ENCODE peak calls at places on chromosomes 3 and 15, in nine cellular contexts. N is fibroblast of lung, Z is A549, H is stomach, F is body of pancreas, G is psoas muscle, C is IMR-90, O is transverse colon, B is colonic mucosa. I is an unnamed sample.

GRCh38 chr3:71446734-71447133 is 136.8 kb downstream of the FOXP1 start:
- DNase-seq in N (no peak), Z (no peak), H (no peak), F (no peak), G (no peak), C (no peak), O (no peak), B (no peak), I (no peak)

GRCh38 chr3:129522953-129523352 is 5.5 kb upstream of the RHO start:
- DNase-seq in N (no peak), Z (no peak), H (no peak), F (no peak), G (no peak), C (no peak), O (no peak), B (no peak), I (no peak)

GRCh38 chr15:77702211-77702957 is 69.7 kb upstream of the LINGO1 start:
- DNase-seq in N (peak), Z (peak), H (no peak), F (peak), G (no peak), C (peak), O (peak), B (peak), I (peak)

GRCh38 chr3:138578961-138579574 is 15.0 kb downstream of the CEP70 start:
- DNase-seq in N (no peak), Z (no peak), H (no peak), F (no peak), G (no peak), C (no peak), O (no peak), B (no peak), I (no peak)

GRCh38 chr3:40642812-40643211 is 118.1 kb downstream of the ZNF621 start:
- DNase-seq in N (no peak), Z (no peak), H (no peak), F (no peak), G (no peak), C (no peak), O (no peak), B (no peak), I (no peak)

GRCh38 chr3:144142151-144142855 is 170.7 kb downstream of the DIPK2A start:
- DNase-seq in N (peak), Z (no peak), H (no peak), F (no peak), G (no peak), C (peak), O (no peak), B (no peak), I (no peak)

GRCh38 chr15:38325290-38325990 is 72.8 kb downstream of the SPRED1 start:
- DNase-seq in N (peak), Z (no peak), H (no peak), F (no peak), G (no peak), C (peak), O (no peak), B (no peak), I (no peak)

GRCh38 chr3:38421679-38422336 is 31.9 kb upstream of the ACVR2B start:
- DNase-seq in N (no peak), Z (no peak), H (no peak), F (no peak), G (no peak), C (no peak), O (no peak), B (no peak), I (no peak)

DNA sequence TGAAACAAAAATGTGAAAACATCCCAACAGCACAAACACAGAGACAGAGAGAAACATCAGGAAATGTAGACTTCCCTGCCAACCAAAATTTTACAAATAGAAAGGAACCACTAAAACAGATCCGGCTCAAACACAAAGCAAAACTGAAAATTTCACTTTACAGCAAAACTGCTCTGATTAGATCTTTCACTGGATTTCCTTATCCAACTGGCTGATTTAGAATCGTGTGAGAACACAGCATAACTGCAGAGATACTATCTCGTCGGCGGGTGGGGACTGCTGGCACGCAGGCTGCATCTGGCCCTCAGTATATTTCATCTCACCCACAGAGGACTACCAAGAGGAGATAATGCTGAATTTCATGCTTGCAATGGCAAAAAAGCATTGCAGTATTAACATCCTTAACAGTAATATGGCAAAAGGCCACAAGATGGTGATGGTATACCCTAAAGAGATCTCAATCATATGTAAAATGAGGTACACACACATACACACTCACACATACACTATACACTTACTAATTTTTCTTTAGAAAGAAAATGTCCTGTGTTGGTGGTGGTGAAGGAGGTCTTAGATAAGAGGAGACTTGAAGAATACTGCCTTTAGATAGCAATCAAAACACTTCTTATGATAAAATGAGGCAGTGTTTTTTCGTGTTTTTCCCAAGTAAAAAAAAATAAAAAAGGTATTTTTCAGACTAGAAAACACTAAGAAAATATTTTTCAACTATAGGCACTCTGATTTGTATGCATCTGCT is 10.6 kb upstream of the LEO1 start:
- DNase-seq in N (peak), Z (peak), H (no peak), F (peak), G (peak), C (peak), O (no peak), B (peak), I (peak)
- H3K27ac ChIP-seq in N (peak), Z (peak), H (peak), F (peak), G (peak), C (peak), O (peak), B (peak), I (peak)

GRCh38 chr3:8741581-8742355 is 8.2 kb downstream of the CAV3 start:
- DNase-seq in N (peak), Z (peak), H (no peak), F (no peak), G (peak), C (peak), O (no peak), B (no peak), I (no peak)
- H3K4me3 ChIP-seq in N (peak), Z (peak), H (no peak), F (no peak), G (peak), C (no peak), O (no peak), B (no peak), I (no peak)

GRCh38 chr3:192894676-192895075 is 23.0 kb downstream of the MB21D2 start:
- DNase-seq in N (no peak), Z (no peak), H (no peak), F (no peak), G (no peak), C (no peak), O (no peak), B (no peak), I (no peak)
- H3K27ac ChIP-seq in N (no peak), Z (peak), H (no peak), F (no peak), G (no peak), C (no peak), O (no peak), B (no peak), I (no peak)

GRCh38 chr3:50515565-50516047 is 12.2 kb upstream of the CACNA2D2 start:
- DNase-seq in N (no peak), Z (no peak), H (no peak), F (no peak), G (peak), C (no peak), O (peak), B (peak), I (no peak)
- H3K4me3 ChIP-seq in N (no peak), Z (no peak), H (peak), F (no peak), G (peak), C (no peak), O (peak), B (no peak), I (no peak)

GRCh38 chr15:52066842-52067544 is 45.6 kb downstream of the BCL2L10 start:
- DNase-seq in N (no peak), Z (no peak), H (no peak), F (no peak), G (no peak), C (no peak), O (peak), B (peak), I (peak)

GRCh38 chr15:52068004-52068403 is 44.6 kb downstream of the BCL2L10 start:
- DNase-seq in N (no peak), Z (no peak), H (no peak), F (no peak), G (no peak), C (peak), O (no peak), B (no peak), I (no peak)

GRCh38 chr15:52069559-52069958 is 43.0 kb downstream of the BCL2L10 start:
- DNase-seq in N (no peak), Z (no peak), H (peak), F (peak), G (no peak), C (no peak), O (peak), B (peak), I (peak)

GRCh38 chr15:52071570-52071969 is 41.0 kb downstream of the BCL2L10 start:
- DNase-seq in N (no peak), Z (no peak), H (peak), F (peak), G (no peak), C (no peak), O (peak), B (peak), I (peak)

GRCh38 chr15:52067545-52067926 is 45.0 kb downstream of the BCL2L10 start:
- DNase-seq in N (no peak), Z (no peak), H (no peak), F (no peak), G (no peak), C (no peak), O (no peak), B (no peak), I (no peak)
- H3K27ac ChIP-seq in N (no peak), Z (no peak), H (no peak), F (no peak), G (no peak), C (no peak), O (peak), B (no peak), I (no peak)

GRCh38 chr3:74027121-74027520 is 402.4 kb upstream of the PDZRN3 start:
- DNase-seq in N (no peak), Z (no peak), H (no peak), F (no peak), G (no peak), C (no peak), O (no peak), B (no peak), I (no peak)

GRCh38 chr3:74021451-74021850 is 396.7 kb upstream of the PDZRN3 start:
- DNase-seq in N (no peak), Z (no peak), H (no peak), F (no peak), G (no peak), C (no peak), O (no peak), B (no peak), I (no peak)
- H3K4me3 ChIP-seq in N (no peak), Z (no peak), H (no peak), F (no peak), G (no peak), C (no peak), O (no peak), B (no peak), I (no peak)

GRCh38 chr15:25849431-25849921 is 13.7 kb downstream of the ATP10A start:
- DNase-seq in N (peak), Z (peak), H (no peak), F (peak), G (no peak), C (peak), O (no peak), B (no peak), I (peak)
- H3K27ac ChIP-seq in N (peak), Z (peak), H (peak), F (no peak), G (no peak), C (peak), O (peak), B (peak), I (peak)

GRCh38 chr3:24678441-24678865 is 183.8 kb upstream of the THRB start:
- DNase-seq in N (peak), Z (no peak), H (no peak), F (peak), G (no peak), C (peak), O (peak), B (no peak), I (no peak)

GRCh38 chr3:24679429-24679828 is 184.8 kb upstream of the THRB start:
- DNase-seq in N (no peak), Z (no peak), H (no peak), F (no peak), G (no peak), C (no peak), O (no peak), B (no peak), I (no peak)

GRCh38 chr3:24680214-24680967 is 185.7 kb upstream of the THRB start:
- DNase-seq in N (peak), Z (peak), H (peak), F (peak), G (peak), C (no peak), O (peak), B (peak), I (peak)

GRCh38 chr3:24674261-24674660 is 179.6 kb upstream of the THRB start:
- DNase-seq in N (no peak), Z (no peak), H (no peak), F (no peak), G (no peak), C (no peak), O (no peak), B (no peak), I (no peak)

GRCh38 chr3:24678021-24678420 is 183.4 kb upstream of the THRB start:
- DNase-seq in N (no peak), Z (no peak), H (no peak), F (no peak), G (no peak), C (no peak), O (no peak), B (no peak), I (no peak)
- H3K4me3 ChIP-seq in N (peak), Z (no peak), H (no peak), F (no peak), G (no peak), C (no peak), O (no peak), B (no peak), I (no peak)

DNA sequence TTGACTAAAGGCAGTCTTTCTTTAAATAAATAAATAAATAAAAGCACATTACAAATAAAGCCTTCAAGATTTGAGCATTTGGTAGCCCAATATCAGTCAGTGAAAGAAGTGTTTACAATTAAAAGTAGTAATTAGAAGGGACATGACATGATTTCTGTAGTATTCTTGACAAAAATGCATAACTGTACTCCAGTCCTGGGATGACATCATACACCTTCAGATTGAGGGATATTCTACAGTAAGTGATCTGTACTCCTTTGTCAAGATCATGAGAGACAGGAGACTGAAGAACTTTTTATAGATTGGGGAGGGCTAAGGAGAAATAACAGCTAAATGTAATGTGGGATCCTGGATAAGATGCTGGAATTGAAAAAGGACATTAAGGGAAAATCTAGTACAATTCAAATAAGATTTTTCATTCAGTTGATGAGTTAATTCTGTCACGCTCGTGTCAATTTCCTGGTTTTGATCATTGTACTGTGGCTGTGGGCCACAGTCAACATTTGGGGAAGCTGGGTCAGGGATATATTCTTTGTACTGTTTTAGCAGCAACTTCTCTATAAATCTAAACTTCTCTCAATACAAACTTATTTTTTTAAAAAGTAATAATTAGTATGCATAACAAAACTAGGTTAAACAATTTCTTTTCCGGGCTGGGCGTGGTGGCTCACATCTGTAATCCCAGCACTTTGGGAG is 314.8 kb downstream of the PTPRG start:
- DNase-seq in N (no peak), Z (no peak), H (no peak), F (no peak), G (no peak), C (no peak), O (no peak), B (no peak), I (no peak)
- H3K27ac ChIP-seq in N (no peak), Z (no peak), H (no peak), F (no peak), G (peak), C (peak), O (no peak), B (no peak), I (no peak)

I was measured in small intestine.